ENCODE peak calls at places on chromosomes 11 and 22, in seven cellular contexts. J is NB4; B is HepG2; W is dorsolateral prefrontal cortex; L is CD4-positive, alpha-beta T cell; U is NCI-H1105; E is mesendoderm. Y is an unnamed sample.

GRCh38 chr11:88544656-88545280 is 207.2 kb upstream of the CTSC start:
- DNase-seq in B (no peak), U (no peak), W (no peak), L (no peak), J (no peak), E (no peak), Y (no peak)

GRCh38 chr11:2036863-2037486 is 39.3 kb upstream of the H19 start:
- DNase-seq in U (no peak), B (no peak), L (no peak), J (no peak), E (no peak), W (no peak), Y (no peak)

GRCh38 chr11:77230878-77231605 is 70.4 kb downstream of the GDPD4 start:
- DNase-seq in J (no peak), L (no peak), W (no peak), B (no peak), U (no peak), E (no peak), Y (no peak)

GRCh38 chr22:35981900-35982299 is 46.7 kb downstream of the RBFOX2 start:
- DNase-seq in W (no peak), L (no peak), E (no peak), U (no peak), J (no peak), B (no peak), Y (no peak)

GRCh38 chr11:65445604-65446445 is 23.2 kb downstream of the NEAT1 start:
- DNase-seq in E (no peak), L (no peak), U (no peak), B (no peak), J (peak), W (no peak), Y (peak)

GRCh38 chr11:44899959-44900358 is 50.7 kb downstream of the TP53I11 start:
- DNase-seq in L (peak), E (peak), B (peak), U (no peak), J (peak), W (no peak), Y (peak)

GRCh38 chr11:65426839-65427690 is 4.5 kb downstream of the NEAT1 start:
- DNase-seq in U (no peak), L (peak), B (no peak), W (no peak), E (peak), J (peak), Y (peak)

GRCh38 chr11:35588627-35589026 is 29.6 kb upstream of the FJX1 start:
- DNase-seq in E (no peak), W (no peak), B (no peak), L (no peak), J (no peak), U (no peak), Y (no peak)

GRCh38 chr11:60788401-60789110 is 3.4 kb downstream of the MS4A10 start:
- DNase-seq in B (no peak), U (no peak), J (no peak), W (no peak), E (no peak), L (no peak), Y (no peak)

GRCh38 chr11:36160115-36160514 is 129.1 kb downstream of the COMMD9 start:
- DNase-seq in J (no peak), B (no peak), L (no peak), E (no peak), W (no peak), U (no peak), Y (no peak)

GRCh38 chr11:82927264-82927880 is 25.8 kb downstream of the DDIAS start:
- DNase-seq in E (peak), J (peak), L (no peak), B (peak), W (no peak), U (peak), Y (peak)

GRCh38 chr11:44243633-44244343 is 66.2 kb downstream of the ALX4 start:
- DNase-seq in W (no peak), B (peak), J (no peak), U (no peak), L (no peak), E (peak), Y (no peak)

GRCh38 chr11:63845305-63845704 is 6.4 kb downstream of the MARK2 start:
- DNase-seq in L (no peak), W (no peak), U (no peak), E (peak), J (no peak), B (peak), Y (no peak)

GRCh38 chr11:61814242-61814957 is 2.4 kb downstream of the FADS1 start:
- DNase-seq in W (peak), E (peak), J (peak), B (peak), U (no peak), L (no peak), Y (no peak)

GRCh38 chr11:116311141-116311540 is 461.6 kb downstream of the BUD13 start:
- DNase-seq in B (no peak), E (no peak), U (peak), J (no peak), W (no peak), L (no peak), Y (no peak)

GRCh38 chr11:17839973-17840611 is 105.5 kb downstream of the KCNC1 start:
- DNase-seq in B (no peak), W (no peak), U (no peak), E (no peak), L (no peak), J (peak), Y (no peak)

GRCh38 chr11:10785146-10785474 is 23.6 kb downstream of the EIF4G2 start:
- DNase-seq in E (peak), J (no peak), U (no peak), B (no peak), W (no peak), L (no peak), Y (no peak)

GRCh38 chr11:110948112-110948511 is 235.9 kb upstream of the ARHGAP20 start:
- DNase-seq in L (no peak), U (no peak), E (no peak), B (no peak), W (no peak), J (no peak), Y (no peak)

GRCh38 chr11:99069831-99070444 is 49.2 kb downstream of the CNTN5 start:
- DNase-seq in L (no peak), U (peak), W (no peak), B (peak), J (peak), E (peak), Y (no peak)

GRCh38 chr22:29044657-29045176 is 16.9 kb downstream of the C22orf31 start:
- DNase-seq in L (no peak), U (no peak), J (no peak), B (peak), E (no peak), W (no peak), Y (no peak)

GRCh38 chr11:112369374-112369773 is 108.7 kb upstream of the PLET1 start:
- DNase-seq in W (no peak), L (no peak), U (no peak), E (no peak), B (no peak), J (no peak), Y (no peak)

GRCh38 chr11:13040969-13041561 is 31.9 kb downstream of the RASSF10 start:
- DNase-seq in E (no peak), L (no peak), U (no peak), W (no peak), B (no peak), J (no peak), Y (no peak)

GRCh38 chr22:42080287-42080686 is 787 bp downstream of the SMDT1 start:
- DNase-seq in E (peak), L (no peak), W (no peak), B (no peak), J (peak), U (peak), Y (no peak)

GRCh38 chr11:290621-291231 is 1.8 kb downstream of the PGGHG start:
- DNase-seq in W (peak), U (no peak), E (no peak), J (no peak), L (no peak), B (no peak), Y (no peak)

GRCh38 chr22:29458551-29458950 is 20.2 kb downstream of the RFPL1 start:
- DNase-seq in W (no peak), L (no peak), J (no peak), U (no peak), B (no peak), E (no peak), Y (no peak)

GRCh38 chr22:26610072-26610958 is 7.5 kb downstream of the CRYBB1 start:
- DNase-seq in U (no peak), B (no peak), E (no peak), J (peak), W (peak), L (no peak), Y (peak)

Y was measured in AG09309.